ENCODE peak calls at places on chromosome 1, in nine cellular contexts. V is astrocyte, H is Caco-2, A is ovary, U is kidney, T is PC-9, B is transverse colon, C is tibial nerve, S is brain microvascular endothelial cell. E is an unnamed sample.

GRCh38 chr1:234396092-234396491 is 22.8 kb downstream of the COA6 start:
- DNase-seq in V (no peak), H (no peak), A (no peak), U (no peak), T (no peak), B (no peak), C (no peak), S (no peak), E (no peak)

GRCh38 chr1:38293530-38293929 is 246.9 kb upstream of the POU3F1 start:
- DNase-seq in V (no peak), H (no peak), A (no peak), U (no peak), T (no peak), B (no peak), C (no peak), S (no peak), E (no peak)

GRCh38 chr1:2242814-2243725 is 15.0 kb downstream of the SKI start:
- DNase-seq in V (no peak), H (no peak), A (no peak), U (no peak), T (no peak), B (no peak), C (no peak), S (no peak), E (peak)

GRCh38 chr1:45892068-45892785 is 88.8 kb downstream of the MAST2 start:
- DNase-seq in V (peak), H (no peak), A (no peak), U (no peak), T (peak), B (no peak), C (no peak), S (peak), E (no peak)

GRCh38 chr1:202760589-202760988 is 47.6 kb downstream of the KDM5B start:
- DNase-seq in V (no peak), H (no peak), A (no peak), U (no peak), T (no peak), B (no peak), C (no peak), S (no peak), E (no peak)

GRCh38 chr1:118918230-118918939 is 69.8 kb downstream of the TBX15 start:
- DNase-seq in V (no peak), H (no peak), A (no peak), U (no peak), T (no peak), B (no peak), C (no peak), S (no peak), E (no peak)

GRCh38 chr1:24969616-24970398 is 39.7 kb upstream of the RUNX3 start:
- DNase-seq in V (no peak), H (no peak), A (no peak), U (peak), T (no peak), B (no peak), C (no peak), S (no peak), E (no peak)

GRCh38 chr1:215899901-215900300 is 332.8 kb downstream of the KCTD3 start:
- DNase-seq in V (no peak), H (no peak), A (no peak), U (no peak), T (no peak), B (no peak), C (no peak), S (no peak), E (no peak)

GRCh38 chr1:101027194-101027772 is 1.7 kb upstream of the DPH5 start:
- DNase-seq in V (no peak), H (no peak), A (no peak), U (no peak), T (no peak), B (no peak), C (no peak), S (no peak), E (no peak)
- H3K4me3 ChIP-seq in V (no peak), H (no peak), A (no peak), U (no peak), T (peak), B (no peak), C (no peak), S (no peak), E (no peak)

GRCh38 chr1:66787641-66788040 is 13.4 kb downstream of the INSL5 start:
- DNase-seq in V (no peak), H (no peak), A (no peak), U (no peak), T (no peak), B (no peak), C (no peak), S (no peak), E (no peak)

GRCh38 chr1:66791621-66792610 is 9.2 kb downstream of the INSL5 start:
- DNase-seq in V (no peak), H (no peak), A (no peak), U (no peak), T (no peak), B (no peak), C (no peak), S (no peak), E (no peak)

DNA sequence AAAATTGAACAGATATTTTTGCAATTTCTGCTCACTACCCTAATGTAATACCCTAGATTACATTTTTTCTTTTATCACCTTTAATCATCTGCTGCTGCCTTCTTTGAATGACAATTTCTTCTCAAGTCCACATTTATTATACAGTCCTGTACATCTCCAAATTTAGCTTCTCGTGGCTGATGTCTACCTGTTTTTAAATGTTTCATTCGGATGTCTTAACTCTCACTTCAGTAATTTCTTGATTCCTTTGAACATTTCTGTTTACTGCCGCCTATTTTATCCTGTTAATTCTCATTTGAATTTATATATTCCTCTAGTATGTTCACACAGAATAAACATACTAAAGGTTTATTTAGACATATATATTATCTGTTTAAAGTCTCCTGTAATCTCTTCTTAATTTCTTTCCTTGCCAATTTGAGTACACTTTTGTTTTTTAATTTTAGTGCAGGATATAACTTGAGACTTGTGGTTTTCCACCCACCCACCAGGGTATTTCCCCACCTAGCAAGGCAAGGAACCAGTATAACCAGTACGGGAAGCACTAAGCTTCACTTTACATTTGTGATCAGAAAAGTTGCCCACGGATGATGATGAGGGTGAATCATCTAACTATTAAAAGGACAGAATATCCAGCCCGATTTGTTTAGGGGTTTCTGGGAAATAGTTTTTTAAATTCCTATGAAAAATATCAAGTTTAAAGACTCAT is 12.7 kb downstream of the INSL5 start:
- DNase-seq in V (no peak), H (no peak), A (no peak), U (no peak), T (peak), B (no peak), C (no peak), S (no peak), E (no peak)
- H3K4me3 ChIP-seq in V (no peak), H (no peak), A (no peak), U (no peak), T (no peak), B (no peak), C (no peak), S (no peak), E (no peak)

GRCh38 chr1:22861764-22862440 is 110.8 kb downstream of the LACTBL1 start:
- DNase-seq in V (peak), H (peak), A (peak), U (no peak), T (peak), B (peak), C (no peak), S (peak), E (no peak)
- H3K4me3 ChIP-seq in V (no peak), H (no peak), A (no peak), U (no peak), T (no peak), B (no peak), C (no peak), S (no peak), E (no peak)

GRCh38 chr1:55506686-55507577 is 291.8 kb upstream of the USP24 start:
- DNase-seq in V (no peak), H (no peak), A (no peak), U (no peak), T (peak), B (peak), C (no peak), S (peak), E (no peak)
- H3K4me3 ChIP-seq in V (no peak), H (no peak), A (no peak), U (no peak), T (no peak), B (no peak), C (no peak), S (no peak), E (no peak)